ENCODE peak calls at places on chromosomes 16 and 17, in nine cellular contexts. I is NCI-H1092; N is AG10803; A is posterior cingulate gyrus; P is NCI-H1417; C is neuronal stem cell; M is activated CD4-positive, alpha-beta memory T cell treated with anti-CD3 and anti-CD28 coated beads, Interleukin-2, amount 10 ng/mL, durations not matched to agents 7 days and 5 days; B is stimulated activated CD4-positive, alpha-beta T cell treated with anti-CD3 and anti-CD28 coated beads, Interleukin-2, amount 100 ng/mL, for 48 hours; G is activated naive CD4-positive, alpha-beta T cell. W is an unnamed sample.

GRCh38 chr17:49120166-49120565 is 12.4 kb upstream of the B4GALNT2 start:
- DNase-seq in I (no peak), N (no peak), A (no peak), P (no peak), C (no peak), M (no peak), B (no peak), G (no peak), W (no peak)

GRCh38 chr17:21689604-21690003 is 2.7 kb upstream of the KCNJ18 start:
- DNase-seq in I (no peak), N (peak; percentile 84), A (peak; percentile 70), P (no peak), C (no peak), M (no peak), B (no peak), G (no peak), W (peak; percentile 95)

GRCh38 chr17:52297230-52298010 is 138.9 kb upstream of the CA10 start:
- DNase-seq in I (no peak), N (no peak), A (no peak), P (no peak), C (no peak), M (no peak), B (no peak), G (no peak), W (no peak)

GRCh38 chr17:1179635-1180433 is at the start of gene ABR:
- DNase-seq in I (no peak), N (peak; percentile 24), A (peak; percentile 57), P (peak; percentile 42), C (peak; percentile 67), M (peak; percentile 57), B (no peak), G (peak; percentile 31), W (no peak)

GRCh38 chr17:39001703-39002637 is 34.8 kb upstream of the FBXO47 start:
- DNase-seq in I (no peak), N (peak; percentile 86), A (no peak), P (no peak), C (no peak), M (no peak), B (no peak), G (no peak), W (peak; percentile 92)

GRCh38 chr16:14658063-14658462 is 25.3 kb downstream of the BFAR start:
- DNase-seq in I (no peak), N (no peak), A (no peak), P (no peak), C (no peak), M (no peak), B (no peak), G (no peak), W (peak; percentile 9)

GRCh38 chr16:17277981-17278381 is 192.8 kb downstream of the XYLT1 start:
- DNase-seq in I (no peak), N (no peak), A (no peak), P (no peak), C (no peak), M (no peak), B (no peak), G (no peak), W (peak; percentile 4)

GRCh38 chr17:16328997-16329396 is 24.3 kb downstream of the CENPV start:
- DNase-seq in I (peak; percentile 13), N (no peak), A (no peak), P (no peak), C (no peak), M (no peak), B (no peak), G (no peak), W (peak; percentile 42)

GRCh38 chr16:66271074-66272060 is 95.1 kb upstream of the CDH5 start:
- DNase-seq in I (no peak), N (peak; percentile 33), A (no peak), P (no peak), C (no peak), M (peak; percentile 9), B (no peak), G (no peak), W (peak; percentile 75)

GRCh38 chr17:7579001-7579838 is at the start of gene CD68:
- DNase-seq in I (no peak), N (peak; percentile 90), A (no peak), P (no peak), C (no peak), M (peak; percentile 73), B (peak; percentile 69), G (no peak), W (peak; percentile 93)

GRCh38 chr17:41421617-41422016 is 2.8 kb downstream of the KRT37 start:
- DNase-seq in I (no peak), N (no peak), A (no peak), P (no peak), C (no peak), M (no peak), B (no peak), G (no peak), W (no peak)

GRCh38 chr17:27381007-27381501 is 75.2 kb upstream of the KSR1 start:
- DNase-seq in I (peak; percentile 43), N (peak; percentile 32), A (peak; percentile 44), P (peak; percentile 43), C (peak; percentile 49), M (peak; percentile 82), B (peak; percentile 82), G (peak; percentile 29), W (no peak)

GRCh38 chr16:66695935-66696668 is 441 bp downstream of the CMTM4 start:
- DNase-seq in I (no peak), N (no peak), A (peak; percentile 34), P (peak; percentile 78), C (peak; percentile 6), M (peak; percentile 21), B (peak; percentile 2), G (no peak), W (no peak)

W was measured in RPMI7951.